ENCODE peak calls at places on chromosomes 1 and 21, in eight cellular contexts. One of them, this sample, is unnamed.

GRCh38 chr1:59596432-59596831 is 218.3 kb upstream of the HOOK1 start:
- DNase-seq in vagina: no peak
- DNase-seq in PC-9: peak; percentile 67
- DNase-seq in AG04450: peak; percentile 47
- DNase-seq in lung: no peak
- DNase-seq in neuronal stem cell: no peak
- DNase-seq in lower lobe of right lung: no peak
- DNase-seq in epithelial cell of esophagus: peak; percentile 98
- DNase-seq in this sample: peak; percentile 72

GRCh38 chr1:110495926-110496600 is 22.9 kb downstream of the KCNA10 start:
- DNase-seq in vagina: no peak
- DNase-seq in PC-9: peak; percentile 71
- DNase-seq in AG04450: peak; percentile 63
- DNase-seq in lung: peak; percentile 79
- DNase-seq in neuronal stem cell: peak; percentile 81
- DNase-seq in lower lobe of right lung: peak; percentile 76
- DNase-seq in epithelial cell of esophagus: peak; percentile 77
- DNase-seq in this sample: peak; percentile 22

GRCh38 chr1:201400257-201401230 is 1.4 kb upstream of the LAD1 start:
- DNase-seq in vagina: no peak
- DNase-seq in PC-9: no peak
- DNase-seq in AG04450: no peak
- DNase-seq in lung: peak; percentile 51
- DNase-seq in neuronal stem cell: no peak
- DNase-seq in lower lobe of right lung: no peak
- DNase-seq in epithelial cell of esophagus: no peak
- DNase-seq in this sample: no peak

GRCh38 chr1:58882322-58882951 is 98.6 kb upstream of the JUN start:
- DNase-seq in vagina: no peak
- DNase-seq in PC-9: peak; percentile 17
- DNase-seq in AG04450: no peak
- DNase-seq in lung: no peak
- DNase-seq in neuronal stem cell: no peak
- DNase-seq in lower lobe of right lung: no peak
- DNase-seq in epithelial cell of esophagus: no peak
- DNase-seq in this sample: no peak

GRCh38 chr1:236645016-236645680 is 40.8 kb upstream of the HEATR1 start:
- DNase-seq in vagina: no peak
- DNase-seq in PC-9: no peak
- DNase-seq in AG04450: no peak
- DNase-seq in lung: no peak
- DNase-seq in neuronal stem cell: no peak
- DNase-seq in lower lobe of right lung: no peak
- DNase-seq in epithelial cell of esophagus: no peak
- DNase-seq in this sample: no peak

GRCh38 chr1:228081578-228082259 is 789 bp upstream of the ARF1 start:
- DNase-seq in vagina: no peak
- DNase-seq in PC-9: peak; percentile 46
- DNase-seq in AG04450: no peak
- DNase-seq in lung: no peak
- DNase-seq in neuronal stem cell: peak; percentile 40
- DNase-seq in lower lobe of right lung: peak; percentile 51
- DNase-seq in epithelial cell of esophagus: no peak
- DNase-seq in this sample: no peak

GRCh38 chr1:181044449-181044966 is 10.7 kb downstream of the MR1 start:
- DNase-seq in vagina: no peak
- DNase-seq in PC-9: no peak
- DNase-seq in AG04450: no peak
- DNase-seq in lung: peak; percentile 85
- DNase-seq in neuronal stem cell: no peak
- DNase-seq in lower lobe of right lung: peak; percentile 85
- DNase-seq in epithelial cell of esophagus: peak; percentile 96
- DNase-seq in this sample: no peak

GRCh38 chr1:29142714-29143113 is 19.0 kb upstream of the TMEM200B start:
- DNase-seq in vagina: no peak
- DNase-seq in PC-9: no peak
- DNase-seq in AG04450: no peak
- DNase-seq in lung: no peak
- DNase-seq in neuronal stem cell: no peak
- DNase-seq in lower lobe of right lung: no peak
- DNase-seq in epithelial cell of esophagus: no peak
- DNase-seq in this sample: no peak

GRCh38 chr21:34148826-34149558 is 75.6 kb downstream of the MRPS6 start:
- DNase-seq in vagina: no peak
- DNase-seq in PC-9: no peak
- DNase-seq in AG04450: no peak
- DNase-seq in lung: no peak
- DNase-seq in neuronal stem cell: no peak
- DNase-seq in lower lobe of right lung: no peak
- DNase-seq in epithelial cell of esophagus: no peak
- DNase-seq in this sample: no peak

GRCh38 chr1:48697066-48697707 is 79.5 kb downstream of the BEND5 start:
- DNase-seq in vagina: no peak
- DNase-seq in PC-9: no peak
- DNase-seq in AG04450: no peak
- DNase-seq in lung: peak; percentile 58
- DNase-seq in neuronal stem cell: peak; percentile 73
- DNase-seq in lower lobe of right lung: peak; percentile 71
- DNase-seq in epithelial cell of esophagus: peak; percentile 54
- DNase-seq in this sample: no peak

GRCh38 chr1:201876148-201876547 is 12.6 kb upstream of the SHISA4 start:
- DNase-seq in vagina: no peak
- DNase-seq in PC-9: no peak
- DNase-seq in AG04450: no peak
- DNase-seq in lung: no peak
- DNase-seq in neuronal stem cell: no peak
- DNase-seq in lower lobe of right lung: no peak
- DNase-seq in epithelial cell of esophagus: peak; percentile 29
- DNase-seq in this sample: no peak

GRCh38 chr1:6612641-6613360 is 730 bp upstream of the PHF13 start:
- DNase-seq in vagina: no peak
- DNase-seq in PC-9: peak; percentile 74
- DNase-seq in AG04450: no peak
- DNase-seq in lung: peak; percentile 51
- DNase-seq in neuronal stem cell: no peak
- DNase-seq in lower lobe of right lung: peak; percentile 74
- DNase-seq in epithelial cell of esophagus: peak; percentile 68
- DNase-seq in this sample: no peak

GRCh38 chr1:40391688-40392145 is 18.2 kb downstream of the SMAP2 start:
- DNase-seq in vagina: no peak
- DNase-seq in PC-9: peak; percentile 68
- DNase-seq in AG04450: no peak
- DNase-seq in lung: no peak
- DNase-seq in neuronal stem cell: no peak
- DNase-seq in lower lobe of right lung: no peak
- DNase-seq in epithelial cell of esophagus: peak; percentile 79
- DNase-seq in this sample: no peak

GRCh38 chr1:205488074-205488723 is 16.3 kb upstream of the CDK18 start:
- DNase-seq in vagina: no peak
- DNase-seq in PC-9: peak; percentile 62
- DNase-seq in AG04450: no peak
- DNase-seq in lung: peak; percentile 52
- DNase-seq in neuronal stem cell: peak; percentile 66
- DNase-seq in lower lobe of right lung: no peak
- DNase-seq in epithelial cell of esophagus: peak; percentile 67
- DNase-seq in this sample: no peak

GRCh38 chr1:210757677-210758076 is 376.3 kb downstream of the KCNH1 start:
- DNase-seq in vagina: peak; percentile 43
- DNase-seq in PC-9: no peak
- DNase-seq in AG04450: no peak
- DNase-seq in lung: no peak
- DNase-seq in neuronal stem cell: no peak
- DNase-seq in lower lobe of right lung: no peak
- DNase-seq in epithelial cell of esophagus: no peak
- DNase-seq in this sample: no peak

GRCh38 chr1:42386051-42386450 is 5.5 kb downstream of the RIMKLA start:
- DNase-seq in vagina: no peak
- DNase-seq in PC-9: no peak
- DNase-seq in AG04450: no peak
- DNase-seq in lung: no peak
- DNase-seq in neuronal stem cell: no peak
- DNase-seq in lower lobe of right lung: no peak
- DNase-seq in epithelial cell of esophagus: no peak
- DNase-seq in this sample: no peak

GRCh38 chr1:42385283-42385682 is 4.7 kb downstream of the RIMKLA start:
- DNase-seq in vagina: no peak
- DNase-seq in PC-9: no peak
- DNase-seq in AG04450: no peak
- DNase-seq in lung: no peak
- DNase-seq in neuronal stem cell: no peak
- DNase-seq in lower lobe of right lung: no peak
- DNase-seq in epithelial cell of esophagus: no peak
- DNase-seq in this sample: peak; percentile 18

GRCh38 chr1:42379794-42380616 is 587 bp upstream of the RIMKLA start:
- DNase-seq in vagina: no peak
- DNase-seq in PC-9: no peak
- DNase-seq in AG04450: no peak
- DNase-seq in lung: no peak
- DNase-seq in neuronal stem cell: peak; percentile 35
- DNase-seq in lower lobe of right lung: peak; percentile 44
- DNase-seq in epithelial cell of esophagus: peak; percentile 52
- DNase-seq in this sample: no peak

GRCh38 chr1:42380617-42381423 is at the start of gene RIMKLA:
- DNase-seq in vagina: no peak
- DNase-seq in PC-9: no peak
- DNase-seq in AG04450: no peak
- DNase-seq in lung: peak; percentile 42
- DNase-seq in neuronal stem cell: peak; percentile 75
- DNase-seq in lower lobe of right lung: peak; percentile 69
- DNase-seq in epithelial cell of esophagus: peak; percentile 51
- DNase-seq in this sample: no peak

GRCh38 chr1:42381424-42381673 is 757 bp downstream of the RIMKLA start:
- DNase-seq in vagina: no peak
- DNase-seq in PC-9: no peak
- DNase-seq in AG04450: no peak
- DNase-seq in lung: no peak
- DNase-seq in neuronal stem cell: no peak
- DNase-seq in lower lobe of right lung: no peak
- DNase-seq in epithelial cell of esophagus: no peak
- DNase-seq in this sample: no peak
- H3K4me3 ChIP-seq in vagina: no peak overlapping the region
- H3K4me3 ChIP-seq in PC-9: peak overlapping the region; percentile 65
- H3K4me3 ChIP-seq in AG04450: no peak overlapping the region
- H3K4me3 ChIP-seq in lung: no peak overlapping the region
- H3K4me3 ChIP-seq in neuronal stem cell: peak overlapping the region; percentile 52
- H3K4me3 ChIP-seq in lower lobe of right lung: peak overlapping the region; percentile 66
- H3K4me3 ChIP-seq in epithelial cell of esophagus: no peak overlapping the region
- H3K4me3 ChIP-seq in this sample: no peak overlapping the region

GRCh38 chr1:1963570-1963969 is 40.0 kb downstream of the CFAP74 start:
- DNase-seq in vagina: no peak
- DNase-seq in PC-9: no peak
- DNase-seq in AG04450: no peak
- DNase-seq in lung: no peak
- DNase-seq in neuronal stem cell: no peak
- DNase-seq in lower lobe of right lung: no peak
- DNase-seq in epithelial cell of esophagus: no peak
- DNase-seq in this sample: no peak
- H3K4me3 ChIP-seq in vagina: no peak overlapping the region
- H3K4me3 ChIP-seq in PC-9: no peak overlapping the region
- H3K4me3 ChIP-seq in AG04450: no peak overlapping the region
- H3K4me3 ChIP-seq in lung: no peak overlapping the region
- H3K4me3 ChIP-seq in neuronal stem cell: no peak overlapping the region
- H3K4me3 ChIP-seq in lower lobe of right lung: no peak overlapping the region
- H3K4me3 ChIP-seq in epithelial cell of esophagus: no peak overlapping the region
- H3K4me3 ChIP-seq in this sample: no peak overlapping the region

DNA sequence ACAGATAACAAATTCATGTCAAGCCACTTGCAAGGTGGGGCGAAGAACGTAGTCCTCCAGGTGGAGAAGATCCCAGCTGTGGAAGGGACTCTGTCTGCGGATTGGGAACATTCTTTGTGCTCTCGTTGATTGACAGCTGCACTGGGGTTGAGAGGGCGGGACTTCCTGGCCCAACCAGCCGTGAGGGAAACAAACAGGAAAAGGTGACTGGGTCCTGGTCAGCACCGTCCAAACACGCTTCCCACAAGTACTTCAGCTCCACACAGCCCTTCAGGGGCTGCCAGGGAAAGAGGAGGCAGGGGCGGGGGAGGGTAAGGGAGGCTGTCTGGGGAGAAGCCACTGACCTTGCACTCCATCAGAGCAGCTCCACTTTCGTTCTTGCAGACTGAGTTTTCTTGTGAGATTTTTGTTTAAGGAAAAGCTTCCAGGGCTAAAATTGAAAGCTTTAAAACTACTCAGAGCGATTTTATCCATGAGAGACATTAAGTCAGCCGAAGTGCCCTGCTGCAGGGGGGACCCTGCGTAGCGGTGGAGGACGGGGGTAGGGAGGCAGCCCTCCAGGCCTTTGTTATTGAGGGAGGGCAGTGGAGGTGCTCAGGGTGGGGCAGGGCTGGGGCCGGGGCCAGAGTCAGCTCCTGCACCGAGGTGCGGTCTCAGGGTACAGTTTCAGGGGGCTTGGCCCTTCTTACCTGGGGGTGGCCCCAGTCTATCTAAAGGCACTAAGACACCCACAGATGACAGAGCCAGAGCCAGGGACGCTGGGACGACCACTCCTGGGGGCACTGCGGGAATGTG is 21.6 kb upstream of the STUM start:
- DNase-seq in vagina: no peak
- DNase-seq in PC-9: no peak
- DNase-seq in AG04450: no peak
- DNase-seq in lung: no peak
- DNase-seq in neuronal stem cell: peak; percentile 9
- DNase-seq in lower lobe of right lung: no peak
- DNase-seq in epithelial cell of esophagus: peak; percentile 29
- DNase-seq in this sample: no peak
- H3K4me3 ChIP-seq in vagina: no peak overlapping the region
- H3K4me3 ChIP-seq in PC-9: peak overlapping the region; percentile 30
- H3K4me3 ChIP-seq in AG04450: no peak overlapping the region
- H3K4me3 ChIP-seq in lung: no peak overlapping the region
- H3K4me3 ChIP-seq in neuronal stem cell: no peak overlapping the region
- H3K4me3 ChIP-seq in lower lobe of right lung: peak overlapping the region; percentile 29
- H3K4me3 ChIP-seq in epithelial cell of esophagus: no peak overlapping the region
- H3K4me3 ChIP-seq in this sample: no peak overlapping the region

GRCh38 chr21:46667735-46668380 is 32.4 kb downstream of the PRMT2 start:
- DNase-seq in vagina: no peak
- DNase-seq in PC-9: peak; percentile 56
- DNase-seq in AG04450: no peak
- DNase-seq in lung: no peak
- DNase-seq in neuronal stem cell: peak; percentile 35
- DNase-seq in lower lobe of right lung: no peak
- DNase-seq in epithelial cell of esophagus: peak; percentile 43
- DNase-seq in this sample: no peak

GRCh38 chr21:46668381-46668780 is 32.9 kb downstream of the PRMT2 start:
- DNase-seq in vagina: no peak
- DNase-seq in PC-9: no peak
- DNase-seq in AG04450: no peak
- DNase-seq in lung: no peak
- DNase-seq in neuronal stem cell: no peak
- DNase-seq in lower lobe of right lung: no peak
- DNase-seq in epithelial cell of esophagus: no peak
- DNase-seq in this sample: no peak

GRCh38 chr21:46665566-46665965 is 30.1 kb downstream of the PRMT2 start:
- DNase-seq in vagina: no peak
- DNase-seq in PC-9: no peak
- DNase-seq in AG04450: no peak
- DNase-seq in lung: no peak
- DNase-seq in neuronal stem cell: no peak
- DNase-seq in lower lobe of right lung: no peak
- DNase-seq in epithelial cell of esophagus: no peak
- DNase-seq in this sample: no peak

GRCh38 chr21:46664316-46664995 is 29.0 kb downstream of the PRMT2 start:
- DNase-seq in vagina: no peak
- DNase-seq in PC-9: no peak
- DNase-seq in AG04450: no peak
- DNase-seq in lung: no peak
- DNase-seq in neuronal stem cell: no peak
- DNase-seq in lower lobe of right lung: no peak
- DNase-seq in epithelial cell of esophagus: no peak
- DNase-seq in this sample: no peak

GRCh38 chr21:46667191-46667734 is 31.8 kb downstream of the PRMT2 start:
- DNase-seq in vagina: no peak
- DNase-seq in PC-9: peak; percentile 42
- DNase-seq in AG04450: no peak
- DNase-seq in lung: no peak
- DNase-seq in neuronal stem cell: no peak
- DNase-seq in lower lobe of right lung: no peak
- DNase-seq in epithelial cell of esophagus: peak; percentile 65
- DNase-seq in this sample: no peak
- H3K4me3 ChIP-seq in vagina: peak overlapping the region; percentile 47
- H3K4me3 ChIP-seq in PC-9: peak overlapping the region; percentile 65
- H3K4me3 ChIP-seq in AG04450: peak overlapping the region; percentile 62
- H3K4me3 ChIP-seq in lung: peak overlapping the region; percentile 18
- H3K4me3 ChIP-seq in neuronal stem cell: no peak overlapping the region
- H3K4me3 ChIP-seq in lower lobe of right lung: peak overlapping the region; percentile 56
- H3K4me3 ChIP-seq in epithelial cell of esophagus: peak overlapping the region; percentile 60
- H3K4me3 ChIP-seq in this sample: peak overlapping the region; percentile 68